ENCODE peak calls at places on chromosomes 16 and 17, in six cellular contexts. One of them, this sample, is unnamed.

GRCh38 chr17:10699861-10700260 is 2.5 kb downstream of the ADPRM start:
- DNase-seq in OCI-LY7: no peak
- DNase-seq in WERI-Rb-1: no peak
- DNase-seq in CD4-positive, alpha-beta T cell: peak
- DNase-seq in lower lobe of right lung: no peak
- DNase-seq in right atrium auricular region: no peak
- DNase-seq in this sample: no peak

GRCh38 chr16:72493681-72494415 is 321.9 kb upstream of the PMFBP1 start:
- DNase-seq in OCI-LY7: no peak
- DNase-seq in WERI-Rb-1: no peak
- DNase-seq in CD4-positive, alpha-beta T cell: no peak
- DNase-seq in lower lobe of right lung: no peak
- DNase-seq in right atrium auricular region: no peak
- DNase-seq in this sample: no peak

GRCh38 chr17:27647755-27648154 is 16.8 kb downstream of the LGALS9 start:
- DNase-seq in OCI-LY7: no peak
- DNase-seq in WERI-Rb-1: no peak
- DNase-seq in CD4-positive, alpha-beta T cell: no peak
- DNase-seq in lower lobe of right lung: no peak
- DNase-seq in right atrium auricular region: no peak
- DNase-seq in this sample: peak

GRCh38 chr17:76271669-76272540 is 6.8 kb downstream of the UBALD2 start:
- DNase-seq in OCI-LY7: peak
- DNase-seq in WERI-Rb-1: no peak
- DNase-seq in CD4-positive, alpha-beta T cell: no peak
- DNase-seq in lower lobe of right lung: peak
- DNase-seq in right atrium auricular region: no peak
- DNase-seq in this sample: no peak

GRCh38 chr16:54266363-54266955 is 20.1 kb downstream of the IRX3 start:
- DNase-seq in OCI-LY7: no peak
- DNase-seq in WERI-Rb-1: no peak
- DNase-seq in CD4-positive, alpha-beta T cell: no peak
- DNase-seq in lower lobe of right lung: no peak
- DNase-seq in right atrium auricular region: peak
- DNase-seq in this sample: no peak

GRCh38 chr16:73846292-73846849 is 450.2 kb upstream of the PSMD7 start:
- DNase-seq in OCI-LY7: no peak
- DNase-seq in WERI-Rb-1: peak
- DNase-seq in CD4-positive, alpha-beta T cell: no peak
- DNase-seq in lower lobe of right lung: no peak
- DNase-seq in right atrium auricular region: no peak
- DNase-seq in this sample: peak

GRCh38 chr17:45276031-45276430 is 14.1 kb upstream of the SPATA32 start:
- DNase-seq in OCI-LY7: no peak
- DNase-seq in WERI-Rb-1: no peak
- DNase-seq in CD4-positive, alpha-beta T cell: no peak
- DNase-seq in lower lobe of right lung: no peak
- DNase-seq in right atrium auricular region: no peak
- DNase-seq in this sample: no peak

GRCh38 chr16:54687043-54687655 is 243.5 kb upstream of the IRX5 start:
- DNase-seq in OCI-LY7: no peak
- DNase-seq in WERI-Rb-1: no peak
- DNase-seq in CD4-positive, alpha-beta T cell: no peak
- DNase-seq in lower lobe of right lung: no peak
- DNase-seq in right atrium auricular region: no peak
- DNase-seq in this sample: no peak

GRCh38 chr17:74241434-74241833 is 28.1 kb downstream of the TTYH2 start:
- DNase-seq in OCI-LY7: no peak
- DNase-seq in WERI-Rb-1: no peak
- DNase-seq in CD4-positive, alpha-beta T cell: no peak
- DNase-seq in lower lobe of right lung: peak
- DNase-seq in right atrium auricular region: no peak
- DNase-seq in this sample: no peak

GRCh38 chr16:4089251-4089810 is 26.9 kb downstream of the ADCY9 start:
- DNase-seq in OCI-LY7: no peak
- DNase-seq in WERI-Rb-1: no peak
- DNase-seq in CD4-positive, alpha-beta T cell: no peak
- DNase-seq in lower lobe of right lung: no peak
- DNase-seq in right atrium auricular region: no peak
- DNase-seq in this sample: no peak

GRCh38 chr16:86931410-86931941 is 353.1 kb downstream of the FOXL1 start:
- DNase-seq in OCI-LY7: no peak
- DNase-seq in WERI-Rb-1: no peak
- DNase-seq in CD4-positive, alpha-beta T cell: no peak
- DNase-seq in lower lobe of right lung: no peak
- DNase-seq in right atrium auricular region: peak
- DNase-seq in this sample: no peak

GRCh38 chr16:84266451-84266850 is 26.6 kb upstream of the KCNG4 start:
- DNase-seq in OCI-LY7: peak
- DNase-seq in WERI-Rb-1: peak
- DNase-seq in CD4-positive, alpha-beta T cell: no peak
- DNase-seq in lower lobe of right lung: no peak
- DNase-seq in right atrium auricular region: peak
- DNase-seq in this sample: peak

GRCh38 chr16:53642094-53642493 is 61.6 kb downstream of the RPGRIP1L start:
- DNase-seq in OCI-LY7: no peak
- DNase-seq in WERI-Rb-1: no peak
- DNase-seq in CD4-positive, alpha-beta T cell: no peak
- DNase-seq in lower lobe of right lung: no peak
- DNase-seq in right atrium auricular region: no peak
- DNase-seq in this sample: no peak

GRCh38 chr16:9661336-9661735 is 520.9 kb downstream of the GRIN2A start:
- DNase-seq in OCI-LY7: no peak
- DNase-seq in WERI-Rb-1: no peak
- DNase-seq in CD4-positive, alpha-beta T cell: no peak
- DNase-seq in lower lobe of right lung: no peak
- DNase-seq in right atrium auricular region: no peak
- DNase-seq in this sample: no peak

GRCh38 chr17:17928422-17929386 is 43.5 kb downstream of the TOM1L2 start:
- DNase-seq in OCI-LY7: no peak
- DNase-seq in WERI-Rb-1: no peak
- DNase-seq in CD4-positive, alpha-beta T cell: no peak
- DNase-seq in lower lobe of right lung: no peak
- DNase-seq in right atrium auricular region: no peak
- DNase-seq in this sample: peak

GRCh38 chr17:30379303-30380105 is 777 bp downstream of the CPD start:
- DNase-seq in OCI-LY7: peak
- DNase-seq in WERI-Rb-1: peak
- DNase-seq in CD4-positive, alpha-beta T cell: peak
- DNase-seq in lower lobe of right lung: peak
- DNase-seq in right atrium auricular region: no peak
- DNase-seq in this sample: peak

GRCh38 chr16:89104930-89105571 is 11.4 kb downstream of the ACSF3 start:
- DNase-seq in OCI-LY7: no peak
- DNase-seq in WERI-Rb-1: no peak
- DNase-seq in CD4-positive, alpha-beta T cell: no peak
- DNase-seq in lower lobe of right lung: peak
- DNase-seq in right atrium auricular region: no peak
- DNase-seq in this sample: peak

GRCh38 chr17:64497565-64498035 is 746 bp upstream of the POLG2 start:
- DNase-seq in OCI-LY7: no peak
- DNase-seq in WERI-Rb-1: no peak
- DNase-seq in CD4-positive, alpha-beta T cell: no peak
- DNase-seq in lower lobe of right lung: no peak
- DNase-seq in right atrium auricular region: no peak
- DNase-seq in this sample: no peak

GRCh38 chr17:44543213-44543904 is 13.9 kb upstream of the FZD2 start:
- DNase-seq in OCI-LY7: no peak
- DNase-seq in WERI-Rb-1: no peak
- DNase-seq in CD4-positive, alpha-beta T cell: no peak
- DNase-seq in lower lobe of right lung: peak
- DNase-seq in right atrium auricular region: no peak
- DNase-seq in this sample: no peak

GRCh38 chr17:62653002-62653830 is 25.7 kb downstream of the MRC2 start:
- DNase-seq in OCI-LY7: no peak
- DNase-seq in WERI-Rb-1: peak
- DNase-seq in CD4-positive, alpha-beta T cell: peak
- DNase-seq in lower lobe of right lung: peak
- DNase-seq in right atrium auricular region: peak
- DNase-seq in this sample: peak

GRCh38 chr17:74773414-74773813 is 2.7 kb downstream of the NAT9 start:
- DNase-seq in OCI-LY7: no peak
- DNase-seq in WERI-Rb-1: no peak
- DNase-seq in CD4-positive, alpha-beta T cell: no peak
- DNase-seq in lower lobe of right lung: no peak
- DNase-seq in right atrium auricular region: no peak
- DNase-seq in this sample: no peak

GRCh38 chr16:22192261-22193133 is 13.6 kb upstream of the EEF2K start:
- DNase-seq in OCI-LY7: peak
- DNase-seq in WERI-Rb-1: peak
- DNase-seq in CD4-positive, alpha-beta T cell: peak
- DNase-seq in lower lobe of right lung: peak
- DNase-seq in right atrium auricular region: peak
- DNase-seq in this sample: peak

GRCh38 chr16:86563489-86564345 is 2.9 kb upstream of the FOXC2 start:
- DNase-seq in OCI-LY7: peak
- DNase-seq in WERI-Rb-1: peak
- DNase-seq in CD4-positive, alpha-beta T cell: peak
- DNase-seq in lower lobe of right lung: peak
- DNase-seq in right atrium auricular region: peak
- DNase-seq in this sample: peak

GRCh38 chr17:81566461-81567126 is 14.4 kb upstream of the FAAP100 start:
- DNase-seq in OCI-LY7: no peak
- DNase-seq in WERI-Rb-1: no peak
- DNase-seq in CD4-positive, alpha-beta T cell: no peak
- DNase-seq in lower lobe of right lung: no peak
- DNase-seq in right atrium auricular region: peak
- DNase-seq in this sample: no peak

GRCh38 chr16:89958068-89958467 is 9.5 kb downstream of the DEF8 start:
- DNase-seq in OCI-LY7: peak
- DNase-seq in WERI-Rb-1: peak
- DNase-seq in CD4-positive, alpha-beta T cell: no peak
- DNase-seq in lower lobe of right lung: peak
- DNase-seq in right atrium auricular region: no peak
- DNase-seq in this sample: peak

GRCh38 chr17:9635340-9635739 is 10.0 kb upstream of the USP43 start:
- DNase-seq in OCI-LY7: no peak
- DNase-seq in WERI-Rb-1: no peak
- DNase-seq in CD4-positive, alpha-beta T cell: no peak
- DNase-seq in lower lobe of right lung: no peak
- DNase-seq in right atrium auricular region: no peak
- DNase-seq in this sample: no peak

GRCh38 chr17:9632741-9633140 is 12.6 kb upstream of the USP43 start:
- DNase-seq in OCI-LY7: no peak
- DNase-seq in WERI-Rb-1: no peak
- DNase-seq in CD4-positive, alpha-beta T cell: no peak
- DNase-seq in lower lobe of right lung: no peak
- DNase-seq in right atrium auricular region: no peak
- DNase-seq in this sample: no peak

GRCh38 chr17:9636501-9636900 is 8.8 kb upstream of the USP43 start:
- DNase-seq in OCI-LY7: no peak
- DNase-seq in WERI-Rb-1: no peak
- DNase-seq in CD4-positive, alpha-beta T cell: no peak
- DNase-seq in lower lobe of right lung: no peak
- DNase-seq in right atrium auricular region: no peak
- DNase-seq in this sample: no peak
- TF ChIP-seq CTCF in OCI-LY7: no peak
- TF ChIP-seq CTCF in WERI-Rb-1: no peak
- TF ChIP-seq CTCF in CD4-positive, alpha-beta T cell: no peak
- TF ChIP-seq CTCF in lower lobe of right lung: no peak
- TF ChIP-seq CTCF in right atrium auricular region: no peak
- TF ChIP-seq CTCF in this sample: no peak

DNA sequence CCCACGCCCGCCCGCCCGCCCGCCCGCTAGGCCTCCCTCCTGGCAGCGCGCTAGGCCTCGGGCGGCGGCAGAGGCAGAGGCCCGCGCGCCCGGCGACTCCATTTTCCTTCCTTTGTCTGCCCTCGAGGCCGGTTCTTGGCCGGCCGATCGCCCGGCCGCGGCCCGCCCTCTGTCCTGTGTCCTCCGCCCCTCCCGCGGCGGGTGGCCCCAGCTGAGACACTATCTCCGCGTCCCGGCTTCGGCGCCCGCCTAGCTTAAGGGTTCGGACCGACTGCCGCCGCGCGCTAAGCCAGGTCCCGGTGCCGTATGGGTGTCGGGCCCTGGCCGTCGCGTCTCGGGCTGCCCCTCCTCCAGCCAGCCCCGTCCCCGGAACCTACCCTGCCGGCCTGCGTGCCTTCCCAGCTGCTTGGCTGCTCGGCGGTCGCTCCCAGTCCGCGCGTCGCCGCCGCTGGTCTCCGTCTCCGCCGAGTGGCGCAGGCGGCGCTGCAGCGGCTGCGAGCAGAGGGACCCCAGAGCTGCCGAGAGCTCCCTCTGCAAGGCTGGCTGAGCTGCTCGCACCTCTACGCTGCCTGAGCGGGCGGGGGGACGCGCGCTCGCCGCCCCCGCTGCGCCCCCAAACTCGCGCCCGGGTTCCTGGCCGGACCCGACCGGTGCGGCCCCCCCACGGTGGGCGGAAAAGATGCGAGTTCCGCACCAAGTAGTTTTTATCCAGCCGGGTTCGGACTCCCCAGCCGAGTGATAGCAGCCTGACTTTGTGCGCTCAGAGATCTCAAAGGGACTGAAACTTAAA is 787 bp downstream of the CTCF start:
- DNase-seq in OCI-LY7: peak
- DNase-seq in WERI-Rb-1: peak
- DNase-seq in CD4-positive, alpha-beta T cell: peak
- DNase-seq in lower lobe of right lung: peak
- DNase-seq in right atrium auricular region: no peak
- DNase-seq in this sample: peak
- TF ChIP-seq CTCF in OCI-LY7: peak
- TF ChIP-seq CTCF in WERI-Rb-1: peak
- TF ChIP-seq CTCF in CD4-positive, alpha-beta T cell: peak
- TF ChIP-seq CTCF in lower lobe of right lung: peak
- TF ChIP-seq CTCF in right atrium auricular region: no peak
- TF ChIP-seq CTCF in this sample: no peak

GRCh38 chr16:20763461-20764232 is at the start of gene ACSM3:
- DNase-seq in OCI-LY7: peak
- DNase-seq in WERI-Rb-1: no peak
- DNase-seq in CD4-positive, alpha-beta T cell: peak
- DNase-seq in lower lobe of right lung: no peak
- DNase-seq in right atrium auricular region: peak
- DNase-seq in this sample: no peak

GRCh38 chr16:20762404-20763123 is 1.2 kb upstream of the ACSM3 start:
- DNase-seq in OCI-LY7: no peak
- DNase-seq in WERI-Rb-1: no peak
- DNase-seq in CD4-positive, alpha-beta T cell: no peak
- DNase-seq in lower lobe of right lung: no peak
- DNase-seq in right atrium auricular region: no peak
- DNase-seq in this sample: no peak

GRCh38 chr16:20760346-20760745 is 3.5 kb upstream of the ACSM3 start:
- DNase-seq in OCI-LY7: peak
- DNase-seq in WERI-Rb-1: no peak
- DNase-seq in CD4-positive, alpha-beta T cell: no peak
- DNase-seq in lower lobe of right lung: no peak
- DNase-seq in right atrium auricular region: no peak
- DNase-seq in this sample: no peak

GRCh38 chr16:20765732-20766131 is 1.9 kb downstream of the ACSM3 start:
- DNase-seq in OCI-LY7: no peak
- DNase-seq in WERI-Rb-1: no peak
- DNase-seq in CD4-positive, alpha-beta T cell: no peak
- DNase-seq in lower lobe of right lung: no peak
- DNase-seq in right atrium auricular region: no peak
- DNase-seq in this sample: no peak

GRCh38 chr16:20761175-20761574 is 2.6 kb upstream of the ACSM3 start:
- DNase-seq in OCI-LY7: no peak
- DNase-seq in WERI-Rb-1: no peak
- DNase-seq in CD4-positive, alpha-beta T cell: no peak
- DNase-seq in lower lobe of right lung: no peak
- DNase-seq in right atrium auricular region: no peak
- DNase-seq in this sample: no peak
- TF ChIP-seq CTCF in OCI-LY7: no peak
- TF ChIP-seq CTCF in WERI-Rb-1: no peak
- TF ChIP-seq CTCF in CD4-positive, alpha-beta T cell: no peak
- TF ChIP-seq CTCF in lower lobe of right lung: no peak
- TF ChIP-seq CTCF in right atrium auricular region: no peak
- TF ChIP-seq CTCF in this sample: no peak

GRCh38 chr17:53470626-53471025 is 352.1 kb upstream of the KIF2B start:
- DNase-seq in OCI-LY7: no peak
- DNase-seq in WERI-Rb-1: no peak
- DNase-seq in CD4-positive, alpha-beta T cell: no peak
- DNase-seq in lower lobe of right lung: no peak
- DNase-seq in right atrium auricular region: no peak
- DNase-seq in this sample: no peak
- TF ChIP-seq CTCF in OCI-LY7: no peak
- TF ChIP-seq CTCF in WERI-Rb-1: no peak
- TF ChIP-seq CTCF in CD4-positive, alpha-beta T cell: no peak
- TF ChIP-seq CTCF in lower lobe of right lung: no peak
- TF ChIP-seq CTCF in right atrium auricular region: no peak
- TF ChIP-seq CTCF in this sample: no peak